ENCODE peak calls at places on chromosomes 12 and 14, in four cellular contexts. J is IMR-90, F is GM12878, W is K562. O is an unnamed sample.

GRCh38 chr14:24900281-24900868 is 149.6 kb downstream of the STXBP6 start:
- DNase-seq in J (peak; percentile 46), F (no peak), W (no peak), O (no peak)

GRCh38 chr14:53295985-53296582 is 143.0 kb upstream of the DDHD1 start:
- DNase-seq in J (peak; percentile 45), F (no peak), W (peak; percentile 34), O (no peak)

GRCh38 chr12:66329941-66330340 is 27.6 kb downstream of the HELB start:
- DNase-seq in J (peak; percentile 28), F (no peak), W (no peak), O (no peak)

GRCh38 chr14:94322648-94323570 is at the start of gene SERPINA6:
- DNase-seq in J (peak; percentile 22), F (no peak), W (no peak), O (no peak)

GRCh38 chr12:94098466-94098865 is 49.9 kb upstream of the PLXNC1 start:
- DNase-seq in J (peak; percentile 71), F (no peak), W (no peak), O (no peak)

GRCh38 chr12:108589028-108589839 is 8.7 kb downstream of the TMEM119 start:
- DNase-seq in J (no peak), F (no peak), W (no peak), O (no peak)

GRCh38 chr14:49863483-49864262 is 11.1 kb upstream of the NEMF start:
- DNase-seq in J (no peak), F (no peak), W (peak; percentile 44), O (no peak)

GRCh38 chr12:29428630-29429029 is 47.7 kb upstream of the ERGIC2 start:
- DNase-seq in J (peak; percentile 84), F (peak; percentile 34), W (no peak), O (no peak)

GRCh38 chr12:123151679-123152454 is 977 bp upstream of the PITPNM2 start:
- DNase-seq in J (no peak), F (no peak), W (no peak), O (no peak)

GRCh38 chr12:108635201-108635996 is 1.7 kb upstream of the SELPLG start:
- DNase-seq in J (peak; percentile 41), F (peak; percentile 99), W (no peak), O (no peak)

GRCh38 chr12:122687091-122687490 is 16.1 kb downstream of the HCAR2 start:
- DNase-seq in J (peak; percentile 25), F (no peak), W (no peak), O (no peak)

GRCh38 chr12:49954863-49955830 is 4.6 kb downstream of the AQP2 start:
- DNase-seq in J (no peak), F (no peak), W (no peak), O (no peak)

GRCh38 chr12:123115409-123116111 is 35.3 kb downstream of the PITPNM2 start:
- DNase-seq in J (peak; percentile 97), F (peak; percentile 8), W (no peak), O (no peak)

GRCh38 chr14:50531595-50532501 is 521 bp downstream of the MAP4K5 start:
- DNase-seq in J (peak; percentile 29), F (no peak), W (no peak), O (peak; percentile 77)

GRCh38 chr12:31518680-31519227 is 72.2 kb downstream of the DENND5B start:
- DNase-seq in J (peak; percentile 100), F (no peak), W (no peak), O (no peak)

GRCh38 chr14:69093551-69094421 is 59.1 kb downstream of the DCAF5 start:
- DNase-seq in J (peak; percentile 61), F (no peak), W (no peak), O (no peak)

GRCh38 chr14:86333506-86333905 is 803.6 kb downstream of the FLRT2 start:
- DNase-seq in J (peak; percentile 25), F (no peak), W (no peak), O (no peak)

GRCh38 chr12:2589381-2589780 is 205.4 kb upstream of the FKBP4 start:
- DNase-seq in J (no peak), F (no peak), W (no peak), O (no peak)

GRCh38 chr14:86961106-86961716 is 1031.8 kb downstream of the GALC start:
- DNase-seq in J (peak; percentile 3), F (no peak), W (peak; percentile 9), O (no peak)

GRCh38 chr14:29865299-29865698 is 62.3 kb downstream of the PRKD1 start:
- DNase-seq in J (no peak), F (no peak), W (no peak), O (no peak)

GRCh38 chr14:77542349-77543239 is 44.0 kb upstream of the ISM2 start:
- DNase-seq in J (no peak), F (no peak), W (no peak), O (no peak)

GRCh38 chr12:77916276-77916675 is 85.6 kb downstream of the NAV3 start:
- DNase-seq in J (no peak), F (no peak), W (no peak), O (no peak)

GRCh38 chr12:75959060-75959459 is 72.5 kb downstream of the PHLDA1 start:
- DNase-seq in J (no peak), F (no peak), W (no peak), O (no peak)

GRCh38 chr12:31655792-31656191 is 3.7 kb upstream of the ETFBKMT start:
- DNase-seq in J (no peak), F (no peak), W (no peak), O (no peak)

GRCh38 chr14:103281496-103282231 is 52.4 kb upstream of the EIF5 start:
- DNase-seq in J (peak; percentile 62), F (no peak), W (no peak), O (no peak)

GRCh38 chr12:49791156-49791555 is 37.1 kb downstream of the NCKAP5L start:
- DNase-seq in J (no peak), F (no peak), W (no peak), O (no peak)

GRCh38 chr12:65327207-65328076 is 49.0 kb downstream of the MSRB3 start:
- DNase-seq in J (peak; percentile 91), F (no peak), W (no peak), O (no peak)

GRCh38 chr12:93174048-93174447 is 203.7 kb upstream of the NUDT4 start:
- DNase-seq in J (peak; percentile 93), F (no peak), W (no peak), O (no peak)

GRCh38 chr14:99572173-99572999 is 31.6 kb downstream of the CCDC85C start:
- DNase-seq in J (no peak), F (no peak), W (peak; percentile 82), O (no peak)

GRCh38 chr12:71552728-71553501 is 110.7 kb downstream of the ZFC3H1 start:
- DNase-seq in J (no peak), F (no peak), W (no peak), O (no peak)

GRCh38 chr14:31265701-31266398 is 58.3 kb upstream of the HECTD1 start:
- DNase-seq in J (peak; percentile 30), F (no peak), W (no peak), O (no peak)

GRCh38 chr12:78966926-78967325 is 102.4 kb downstream of the SYT1 start:
- DNase-seq in J (no peak), F (no peak), W (no peak), O (no peak)

GRCh38 chr14:105067140-105067968 is 2.1 kb upstream of the GPR132 start:
- DNase-seq in J (peak; percentile 61), F (peak; percentile 55), W (no peak), O (no peak)

GRCh38 chr14:101035466-101036225 is 132.1 kb upstream of the RTL1 start:
- DNase-seq in J (no peak), F (no peak), W (no peak), O (no peak)

GRCh38 chr14:94115068-94115591 is 4.6 kb downstream of the IFI27 start:
- DNase-seq in J (no peak), F (no peak), W (no peak), O (no peak)

GRCh38 chr14:103243764-103244737 is 90.0 kb upstream of the EIF5 start:
- DNase-seq in J (no peak), F (no peak), W (no peak), O (no peak)

GRCh38 chr12:94078138-94078723 is 70.1 kb upstream of the PLXNC1 start:
- DNase-seq in J (no peak), F (no peak), W (no peak), O (no peak)

GRCh38 chr14:61528591-61529021 is 166.7 kb upstream of the HIF1A start:
- DNase-seq in J (peak; percentile 98), F (no peak), W (no peak), O (no peak)

GRCh38 chr12:94954029-94954685 is 49.3 kb downstream of the NDUFA12 start:
- DNase-seq in J (peak; percentile 6), F (no peak), W (peak; percentile 60), O (no peak)

DNA sequence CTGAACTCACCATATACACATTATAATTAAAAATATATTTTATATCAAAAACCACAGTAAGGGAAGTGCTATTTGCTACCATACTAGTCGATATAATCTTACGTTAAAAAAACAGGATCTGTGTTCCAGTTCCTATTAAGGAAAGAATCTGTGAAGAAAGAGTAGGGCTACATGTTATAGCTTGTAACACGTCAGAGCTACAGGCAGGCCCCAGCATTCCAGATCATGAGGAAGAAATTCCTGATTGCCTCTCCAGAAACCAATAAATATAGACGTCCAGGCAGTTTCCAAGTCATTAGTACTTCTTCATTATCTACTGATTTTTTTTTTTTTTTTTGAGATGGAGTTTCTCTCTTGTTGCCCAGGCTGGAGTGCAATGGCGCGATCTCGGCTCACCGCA is 20.6 kb downstream of the SGPP1 start:
- DNase-seq in J (no peak), F (no peak), W (no peak), O (no peak)
- TF ChIP-seq CHD1 in J (no peak), F (no peak), W (no peak), O (no peak)

GRCh38 chr14:38663382-38663781 is 407.5 kb upstream of the CLEC14A start:
- DNase-seq in J (no peak), F (no peak), W (no peak), O (no peak)
- H2AFZ ChIP-seq in J (no peak overlapping the region), F (no peak overlapping the region), W (no peak overlapping the region), O (no peak overlapping the region)

DNA sequence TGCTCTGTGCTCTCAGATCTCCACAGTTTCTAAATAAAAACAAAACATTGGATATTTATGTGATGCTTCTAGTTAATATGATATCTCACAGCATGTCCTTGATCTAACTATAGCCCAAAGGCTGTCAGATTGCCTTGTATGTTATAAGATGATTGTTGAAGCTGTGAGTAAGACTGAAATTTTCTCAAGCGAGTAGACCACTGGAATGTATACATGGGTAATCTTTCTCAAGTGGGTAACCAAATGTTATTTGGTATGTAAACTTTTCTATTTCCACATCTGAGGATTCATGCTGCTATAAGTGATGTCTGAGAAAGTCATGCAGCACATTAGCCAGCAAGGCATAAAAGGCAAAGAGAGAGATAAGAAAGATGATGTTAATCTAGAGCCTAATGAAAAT is 886.7 kb downstream of the NRXN3 start:
- DNase-seq in J (peak; percentile 97), F (no peak), W (no peak), O (no peak)
- TF ChIP-seq CHD1 in J (peak; percentile 31), F (no peak), W (no peak), O (no peak)

GRCh38 chr12:6425588-6426531 is 18.9 kb upstream of the CD27 start:
- DNase-seq in J (peak; percentile 6), F (no peak), W (no peak), O (no peak)
- H2AFZ ChIP-seq in J (no peak overlapping the region), F (peak overlapping the region; percentile 84), W (no peak overlapping the region), O (no peak overlapping the region)

GRCh38 chr12:91186189-91186588 is 3.6 kb upstream of the DCN start:
- DNase-seq in J (no peak), F (no peak), W (no peak), O (no peak)

GRCh38 chr12:91194500-91194899 is 11.9 kb upstream of the DCN start:
- DNase-seq in J (peak; percentile 57), F (no peak), W (no peak), O (no peak)

GRCh38 chr12:91191516-91192111 is 9.0 kb upstream of the DCN start:
- DNase-seq in J (no peak), F (no peak), W (no peak), O (no peak)

GRCh38 chr12:91185437-91185836 is 2.8 kb upstream of the DCN start:
- DNase-seq in J (no peak), F (no peak), W (no peak), O (no peak)

GRCh38 chr12:91189526-91189925 is 6.9 kb upstream of the DCN start:
- DNase-seq in J (peak; percentile 65), F (no peak), W (no peak), O (no peak)
- TF ChIP-seq CHD1 in J (no peak), F (no peak), W (no peak), O (no peak)

O was measured in H1.